ENCODE peak calls at places on chromosome X, in six cellular contexts. C is tibial nerve, W is D721Med, F is stomach, H is OCI-LY7, E is nephron progenitor cell. T is an unnamed sample.

GRCh38 chrX:153560000-153560399 is 38.9 kb downstream of the CCNQ start:
- DNase-seq in C (no peak), W (no peak), F (no peak), H (no peak), E (no peak), T (no peak)

GRCh38 chrX:118751950-118752783 is 24.8 kb downstream of the IL13RA1 start:
- DNase-seq in C (no peak), W (no peak), F (no peak), H (no peak), E (no peak), T (no peak)

GRCh38 chrX:103155201-103155600 is 59.7 kb upstream of the BEX4 start:
- DNase-seq in C (no peak), W (no peak), F (no peak), H (no peak), E (no peak), T (no peak)

GRCh38 chrX:16544969-16545368 is 105.0 kb upstream of the S100G start:
- DNase-seq in C (no peak), W (no peak), F (no peak), H (no peak), E (no peak), T (no peak)

GRCh38 chrX:23331701-23332100 is 2.9 kb upstream of the PTCHD1 start:
- DNase-seq in C (no peak), W (no peak), F (no peak), H (no peak), E (peak; percentile 14), T (no peak)

GRCh38 chrX:46758163-46758955 is 559 bp downstream of the SLC9A7 start:
- DNase-seq in C (no peak), W (no peak), F (no peak), H (peak; percentile 52), E (no peak), T (peak; percentile 29)

GRCh38 chrX:16827225-16827624 is 41.0 kb downstream of the TXLNG start:
- DNase-seq in C (no peak), W (no peak), F (no peak), H (no peak), E (no peak), T (no peak)

GRCh38 chrX:33062016-33062415 is 149.3 kb downstream of the DMD start:
- DNase-seq in C (no peak), W (no peak), F (no peak), H (no peak), E (no peak), T (no peak)

GRCh38 chrX:101219840-101220191 is 230 bp downstream of the DRP2 start:
- DNase-seq in C (no peak), W (no peak), F (no peak), H (no peak), E (peak; percentile 5), T (no peak)

GRCh38 chrX:38099688-38100087 is 93.3 kb downstream of the SYTL5 start:
- DNase-seq in C (no peak), W (no peak), F (no peak), H (no peak), E (no peak), T (no peak)

GRCh38 chrX:47573334-47574095 is 8.7 kb upstream of the TIMP1 start:
- DNase-seq in C (peak; percentile 43), W (no peak), F (no peak), H (no peak), E (peak; percentile 67), T (no peak)

GRCh38 chrX:109472939-109473713 is 8.8 kb downstream of the GUCY2F start:
- DNase-seq in C (no peak), W (no peak), F (no peak), H (peak; percentile 46), E (peak; percentile 60), T (peak; percentile 63)

GRCh38 chrX:38175140-38175539 is 45.5 kb downstream of the SRPX start:
- DNase-seq in C (no peak), W (peak; percentile 23), F (peak; percentile 31), H (peak; percentile 37), E (peak; percentile 50), T (peak; percentile 2)

GRCh38 chrX:21885568-21885967 is 29.8 kb downstream of the YY2 start:
- DNase-seq in C (no peak), W (no peak), F (no peak), H (no peak), E (no peak), T (no peak)

GRCh38 chrX:105894721-105895120 is 72.4 kb downstream of the NRK start:
- DNase-seq in C (no peak), W (no peak), F (no peak), H (no peak), E (no peak), T (no peak)

GRCh38 chrX:68428431-68428830 is 4.9 kb downstream of the OPHN1 start:
- DNase-seq in C (no peak), W (no peak), F (no peak), H (no peak), E (no peak), T (no peak)

GRCh38 chrX:19953145-19953544 is 37.7 kb downstream of the BCLAF3 start:
- DNase-seq in C (no peak), W (no peak), F (no peak), H (peak; percentile 8), E (no peak), T (peak; percentile 3)
- TF ChIP-seq CTCF in C (no peak), W (no peak), F (no peak), H (no peak), E (no peak), T (no peak)

GRCh38 chrX:132875705-132876508 is 82.5 kb downstream of the HS6ST2 start:
- DNase-seq in C (no peak), W (no peak), F (no peak), H (no peak), E (no peak), T (no peak)

GRCh38 chrX:132876933-132877332 is 81.5 kb downstream of the HS6ST2 start:
- DNase-seq in C (no peak), W (no peak), F (no peak), H (no peak), E (no peak), T (no peak)

GRCh38 chrX:132877954-132878536 is 80.4 kb downstream of the HS6ST2 start:
- DNase-seq in C (no peak), W (no peak), F (no peak), H (no peak), E (peak; percentile 12), T (no peak)

DNA sequence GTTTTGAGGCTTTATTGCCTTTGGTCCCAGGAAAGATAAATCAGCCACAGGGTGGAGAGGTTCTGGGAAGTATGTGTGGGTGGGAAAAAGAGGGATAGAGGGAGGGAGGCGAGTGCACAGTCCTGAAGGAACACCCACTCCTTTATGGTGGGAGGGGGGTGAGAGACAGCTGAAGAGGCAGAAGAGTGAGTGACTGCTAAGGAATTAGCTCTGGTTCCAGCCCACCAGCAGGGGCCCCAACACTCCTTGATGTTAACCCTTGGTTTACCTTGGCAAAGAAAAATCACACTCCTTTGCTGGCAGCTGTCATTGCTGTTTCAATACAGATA is 82.0 kb downstream of the HS6ST2 start:
- DNase-seq in C (no peak), W (no peak), F (no peak), H (no peak), E (peak; percentile 63), T (no peak)
- TF ChIP-seq CTCF in C (no peak), W (no peak), F (no peak), H (no peak), E (no peak), T (no peak)

GRCh38 chrX:7706032-7706431 is 136.9 kb upstream of the VCX start:
- DNase-seq in C (no peak), W (no peak), F (no peak), H (no peak), E (no peak), T (no peak)
- TF ChIP-seq CTCF in C (peak; percentile 19), W (no peak), F (no peak), H (peak; percentile 21), E (peak; percentile 32), T (no peak)

DNA sequence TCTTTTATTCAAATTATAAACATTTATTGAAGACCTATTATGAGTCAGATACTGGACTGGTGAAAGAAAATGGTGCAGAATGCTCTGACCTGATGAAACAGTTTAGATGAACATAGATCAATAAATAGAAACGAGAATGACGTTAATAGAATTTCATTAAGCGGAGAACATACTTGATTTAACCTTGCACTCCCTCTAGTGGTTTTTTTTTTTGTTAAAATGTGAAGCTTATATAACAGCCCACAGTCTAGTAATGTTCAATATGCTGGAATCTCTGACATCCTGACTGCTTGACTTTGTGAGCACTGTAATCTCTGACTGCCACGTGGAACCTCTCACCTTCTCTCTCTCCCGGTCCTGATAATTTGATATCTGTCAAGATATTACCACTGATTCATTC is 32.3 kb downstream of the HDAC8 start:
- DNase-seq in C (no peak), W (no peak), F (no peak), H (peak; percentile 7), E (no peak), T (no peak)
- TF ChIP-seq CTCF in C (no peak), W (peak; percentile 26), F (peak; percentile 19), H (peak; percentile 61), E (no peak), T (peak; percentile 24)

GRCh38 chrX:40733691-40734090 is 1.7 kb downstream of the MED14 start:
- DNase-seq in C (no peak), W (no peak), F (no peak), H (no peak), E (no peak), T (no peak)

GRCh38 chrX:40729923-40730584 is 5.3 kb downstream of the MED14 start:
- DNase-seq in C (no peak), W (no peak), F (no peak), H (no peak), E (no peak), T (no peak)

GRCh38 chrX:40734956-40735317 is 405 bp downstream of the MED14 start:
- DNase-seq in C (no peak), W (no peak), F (no peak), H (peak; percentile 36), E (no peak), T (peak; percentile 39)

GRCh38 chrX:40736170-40736505 is 796 bp upstream of the MED14 start:
- DNase-seq in C (no peak), W (no peak), F (no peak), H (peak; percentile 6), E (no peak), T (no peak)

DNA sequence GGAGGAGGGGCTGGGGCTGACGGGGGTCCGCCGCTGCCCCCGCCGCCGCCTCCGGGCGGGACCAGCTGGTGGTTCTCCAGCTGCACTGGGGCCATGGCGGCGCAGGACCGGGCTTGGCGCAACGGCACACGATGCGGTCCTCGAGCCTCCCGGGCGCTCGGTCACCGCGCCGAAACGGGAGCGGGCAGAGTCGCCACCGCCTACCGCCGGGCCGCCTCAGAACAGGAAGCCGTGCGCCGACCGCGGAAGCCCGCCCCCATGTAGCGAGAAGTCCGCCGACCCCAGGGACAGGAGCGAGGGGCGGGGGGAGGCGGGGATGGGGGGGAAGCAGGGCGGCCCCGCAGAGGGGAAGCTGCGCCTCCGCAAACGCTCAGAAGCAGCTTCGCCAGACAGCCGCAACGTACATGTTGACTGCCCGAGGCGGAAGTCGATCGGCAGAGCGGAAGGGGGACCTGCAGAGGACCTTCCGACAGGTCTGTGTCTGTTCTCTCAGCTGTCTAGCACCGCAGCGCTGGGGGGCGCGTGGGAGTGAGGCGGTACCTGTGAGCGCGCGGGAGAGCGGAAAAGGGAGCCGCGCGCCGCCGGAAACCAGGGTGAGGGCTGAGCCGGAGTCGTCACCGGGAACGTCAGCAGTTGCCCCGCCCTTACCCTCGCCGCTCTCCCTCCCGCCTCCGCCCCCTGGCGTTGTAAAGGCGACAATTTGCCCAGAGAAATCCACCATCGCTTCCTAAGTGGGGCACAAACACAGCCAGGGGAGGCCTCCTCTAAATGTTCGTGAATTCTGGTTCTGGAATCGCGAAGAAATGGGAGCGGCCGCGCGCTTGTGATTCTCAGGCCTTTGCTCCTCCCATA is at the start of gene MED14:
- DNase-seq in C (peak; percentile 71), W (no peak), F (peak; percentile 86), H (peak; percentile 89), E (peak; percentile 85), T (peak; percentile 95)
- TF ChIP-seq CTCF in C (peak; percentile 60), W (peak; percentile 20), F (peak; percentile 54), H (peak; percentile 52), E (peak; percentile 34), T (peak; percentile 31)